ENCODE peak calls at places on chromosomes 2 and 18, in six cellular contexts. S is lower lobe of right lung, L is SJCRH30, I is cardiac muscle cell, W is psoas muscle, G is left ventricle myocardium inferior. P is an unnamed sample.

GRCh38 chr2:209519911-209520310 is 96.1 kb downstream of the MAP2 start:
- DNase-seq in S (no peak), L (no peak), W (no peak), I (no peak), G (no peak), P (no peak)

GRCh38 chr2:235695602-235695895 is 201.7 kb downstream of the AGAP1 start:
- DNase-seq in I (no peak), S (no peak), L (no peak), G (no peak), W (no peak), P (peak; percentile 46)

GRCh38 chr2:113877651-113878594 is 12.0 kb upstream of the ACTR3 start:
- DNase-seq in S (no peak), I (no peak), W (no peak), G (no peak), L (no peak), P (no peak)

GRCh38 chr2:152247337-152247695 is 71.8 kb upstream of the STAM2 start:
- DNase-seq in L (no peak), G (no peak), W (no peak), S (no peak), I (no peak), P (no peak)

GRCh38 chr2:70964596-70965386 is 13.6 kb upstream of the ANKRD53 start:
- DNase-seq in S (peak; percentile 80), L (no peak), W (peak; percentile 78), I (peak; percentile 81), G (peak; percentile 73), P (peak; percentile 80)

GRCh38 chr2:121069434-121069969 is 215.5 kb downstream of the TFCP2L1 start:
- DNase-seq in L (peak; percentile 32), G (no peak), S (no peak), W (no peak), I (no peak), P (no peak)

GRCh38 chr2:26899500-26900164 is 51.7 kb downstream of the DPYSL5 start:
- DNase-seq in L (no peak), S (no peak), I (no peak), G (no peak), W (no peak), P (no peak)

GRCh38 chr2:237441605-237442004 is 27.6 kb upstream of the COL6A3 start:
- DNase-seq in G (no peak), W (no peak), L (no peak), S (no peak), I (no peak), P (no peak)

GRCh38 chr2:98350411-98350810 is 4.2 kb downstream of the CNGA3 start:
- DNase-seq in W (no peak), G (no peak), I (no peak), S (no peak), L (no peak), P (no peak)

GRCh38 chr18:63237911-63238710 is 81.5 kb downstream of the BCL2 start:
- DNase-seq in S (no peak), I (peak; percentile 64), W (peak; percentile 24), L (peak; percentile 66), G (no peak), P (no peak)

GRCh38 chr2:47494267-47495130 is 91.5 kb downstream of the MSH2 start:
- DNase-seq in L (no peak), W (no peak), S (no peak), G (no peak), I (no peak), P (peak; percentile 61)

GRCh38 chr2:175251425-175252041 is 70.0 kb upstream of the ATP5MC3 start:
- DNase-seq in S (no peak), L (no peak), G (no peak), W (no peak), I (peak; percentile 53), P (no peak)

GRCh38 chr18:45617284-45617683 is 2.0 kb downstream of the SLC14A2 start:
- DNase-seq in L (no peak), I (no peak), G (peak; percentile 78), S (peak; percentile 55), W (peak; percentile 82), P (peak; percentile 97)

GRCh38 chr2:113175736-113176695 is 2.2 kb downstream of the PSD4 start:
- DNase-seq in S (no peak), W (no peak), G (no peak), I (no peak), L (no peak), P (no peak)

GRCh38 chr2:172228177-172228785 is 125.6 kb upstream of the DLX2 start:
- DNase-seq in S (no peak), I (no peak), L (no peak), W (no peak), G (no peak), P (no peak)

GRCh38 chr18:73060666-73061270 is 193.0 kb upstream of the NETO1 start:
- DNase-seq in G (no peak), I (no peak), L (no peak), S (no peak), W (no peak), P (no peak)

GRCh38 chr2:128751751-128752150 is 433.1 kb upstream of the HS6ST1 start:
- DNase-seq in W (no peak), S (no peak), L (no peak), I (no peak), G (no peak), P (no peak)

GRCh38 chr2:70935468-70936164 is at the start of gene ATP6V1B1:
- DNase-seq in S (no peak), I (peak; percentile 37), W (no peak), L (no peak), G (no peak), P (peak; percentile 48)

GRCh38 chr2:111679202-111679601 is 204.8 kb downstream of the ANAPC1 start:
- DNase-seq in S (no peak), G (no peak), L (no peak), W (no peak), I (no peak), P (no peak)

GRCh38 chr2:97740590-97741182 is 27.3 kb downstream of the ZAP70 start:
- DNase-seq in W (no peak), G (peak; percentile 29), S (no peak), L (peak; percentile 70), I (peak; percentile 63), P (peak; percentile 54)

GRCh38 chr2:176911-177310 is 86.9 kb downstream of the SH3YL1 start:
- DNase-seq in G (no peak), S (no peak), I (no peak), L (no peak), W (no peak), P (no peak)

GRCh38 chr2:6372317-6372903 is 493.3 kb downstream of the CMPK2 start:
- DNase-seq in G (no peak), W (no peak), I (no peak), L (peak; percentile 53), S (no peak), P (no peak)

GRCh38 chr2:120566331-120567035 is 169.2 kb upstream of the GLI2 start:
- DNase-seq in I (no peak), G (peak; percentile 86), W (peak; percentile 81), L (peak; percentile 45), S (no peak), P (peak; percentile 97)

GRCh38 chr18:34892379-34892778 is 148.8 kb upstream of the MAPRE2 start:
- DNase-seq in S (no peak), I (peak; percentile 33), G (no peak), W (no peak), L (no peak), P (no peak)

GRCh38 chr18:3075491-3075890 is 62.5 kb upstream of the LPIN2 start:
- DNase-seq in L (no peak), G (no peak), I (no peak), W (no peak), S (no peak), P (no peak)

GRCh38 chr2:205405752-205406151 is 276.5 kb upstream of the NRP2 start:
- DNase-seq in G (no peak), W (no peak), S (no peak), I (no peak), L (no peak), P (no peak)

GRCh38 chr2:172088245-172089004 is 3.1 kb downstream of the DLX1 start:
- DNase-seq in I (no peak), W (no peak), S (peak; percentile 39), G (no peak), L (no peak), P (no peak)

GRCh38 chr2:182280128-182280527 is 146.7 kb downstream of the PDE1A start:
- DNase-seq in S (no peak), I (no peak), W (no peak), L (peak; percentile 61), G (no peak), P (no peak)

GRCh38 chr18:26397019-26397418 is 151.3 kb downstream of the KCTD1 start:
- DNase-seq in I (no peak), L (no peak), G (no peak), S (no peak), W (no peak), P (no peak)

GRCh38 chr2:18118703-18119102 is 240.2 kb downstream of the KCNS3 start:
- DNase-seq in S (no peak), G (no peak), L (no peak), I (no peak), W (no peak), P (no peak)

GRCh38 chr2:128752691-128753263 is 434.1 kb upstream of the HS6ST1 start:
- DNase-seq in W (no peak), L (no peak), G (no peak), I (no peak), S (no peak), P (no peak)

GRCh38 chr2:127408807-127409099 is 9.5 kb upstream of the PROC start:
- DNase-seq in G (no peak), L (no peak), I (no peak), S (no peak), W (no peak), P (no peak)
- H3K4me3 ChIP-seq in G (peak overlapping the region; percentile 73), L (peak overlapping the region; percentile 66), I (peak overlapping the region; percentile 49), S (peak overlapping the region; percentile 60), W (peak overlapping the region; percentile 72), P (peak overlapping the region; percentile 61)

GRCh38 chr2:109253216-109253615 is 124.2 kb downstream of the SH3RF3 start:
- DNase-seq in I (no peak), G (no peak), L (peak; percentile 36), S (no peak), W (no peak), P (no peak)
- H3K4me1 ChIP-seq in I (no peaks in the 10 kb centered on the region), G (peaks cover 47% of the 10 kb centered on the region), L (no peaks in the 10 kb centered on the region), S (peaks cover 47% of the 10 kb centered on the region), W (peaks cover 22% of the 10 kb centered on the region), P (peaks cover 57% of the 10 kb centered on the region)

GRCh38 chr2:240713928-240714746 is 22.5 kb downstream of the AQP12A start:
- DNase-seq in G (no peak), L (no peak), I (no peak), S (no peak), W (peak; percentile 5), P (no peak)
- H3K27me3 ChIP-seq in G (peaks cover 94% of the 10 kb centered on the region), L (no peaks in the 10 kb centered on the region), I (no peaks in the 10 kb centered on the region), S (peaks cover 14% of the 10 kb centered on the region), W (peaks cover 4% of the 10 kb centered on the region), P (no peaks in the 10 kb centered on the region)

DNA sequence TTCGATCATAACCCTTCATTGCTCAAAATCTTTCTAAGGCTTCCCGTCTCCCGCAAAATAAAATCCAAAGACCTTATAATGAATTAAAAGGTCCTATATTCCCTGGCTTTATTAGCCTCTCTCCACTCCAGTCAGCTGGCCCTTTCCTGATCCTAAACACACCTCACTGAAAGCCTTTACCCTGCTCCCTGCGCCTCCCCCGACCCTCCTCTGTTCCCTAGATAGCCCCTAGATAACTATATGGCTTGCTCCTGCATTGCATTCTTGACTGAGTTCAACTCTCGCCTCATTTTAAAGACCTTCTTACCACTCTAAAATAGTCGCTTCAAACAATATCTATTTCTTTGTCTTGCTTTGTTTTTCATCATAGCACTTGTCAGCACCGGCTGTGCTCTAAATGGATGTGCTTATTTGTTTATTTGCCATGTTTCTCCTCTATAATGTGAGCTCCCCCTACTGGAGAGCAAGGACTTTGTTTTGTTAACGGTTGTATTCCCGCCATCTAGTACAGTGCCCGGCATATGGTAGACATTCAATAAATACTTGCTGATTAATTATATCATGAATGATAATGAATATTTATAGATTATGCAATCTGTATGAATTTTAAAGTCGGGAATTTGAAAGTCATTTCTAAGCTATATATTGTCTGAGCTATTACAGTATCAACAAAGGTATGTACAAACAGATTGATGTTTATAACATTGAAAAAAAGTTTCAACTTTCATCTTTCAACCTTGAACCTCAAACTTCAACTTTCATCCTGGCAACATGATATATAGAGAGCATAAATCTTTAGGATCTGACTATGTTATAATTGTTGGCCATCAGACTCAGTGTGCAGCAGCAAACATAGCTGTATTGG is 32.4 kb upstream of the VIT start:
- DNase-seq in I (peak; percentile 64), G (no peak), W (no peak), L (peak; percentile 34), S (no peak), P (no peak)
- H3K4me3 ChIP-seq in I (no peak overlapping the region), G (no peak overlapping the region), W (peak overlapping the region; percentile 37), L (no peak overlapping the region), S (no peak overlapping the region), P (no peak overlapping the region)